ENCODE peak calls at places on chromosomes 3 and 15, in six cellular contexts. P is heart left ventricle, H is breast epithelium, V is tibial artery, I is H9, N is right atrium auricular region. Y is an unnamed sample. For H3K4me1, the result is how much of the 10 kb centered on the place peaks cover.

GRCh38 chr15:69854521-69855171 is 243.1 kb downstream of the TLE3 start:
- DNase-seq in I (no peak), N (no peak), P (no peak), H (no peak), V (no peak), Y (no peak)

GRCh38 chr15:90479656-90480055 is 50.1 kb upstream of the CRTC3 start:
- DNase-seq in I (no peak), H (peak), P (no peak), N (no peak), V (no peak), Y (no peak)

GRCh38 chr3:127805026-127805753 is 17.1 kb downstream of the MGLL start:
- DNase-seq in H (no peak), I (no peak), V (no peak), P (no peak), N (no peak), Y (no peak)

GRCh38 chr15:45648521-45649200 is 13.8 kb downstream of the SQOR start:
- DNase-seq in N (no peak), V (no peak), P (no peak), H (peak), I (no peak), Y (peak)

GRCh38 chr15:71758716-71759115 is 51.6 kb upstream of the NR2E3 start:
- DNase-seq in H (no peak), N (no peak), P (no peak), I (no peak), V (no peak), Y (no peak)

GRCh38 chr15:41832875-41833274 is 5.0 kb downstream of the JMJD7 start:
- DNase-seq in N (no peak), I (no peak), H (peak), V (no peak), P (no peak), Y (no peak)

GRCh38 chr3:129323651-129324294 is 45.1 kb downstream of the HMCES start:
- DNase-seq in N (no peak), I (no peak), H (no peak), V (no peak), P (no peak), Y (no peak)

GRCh38 chr15:81948142-81948709 is 97.6 kb downstream of the MEX3B start:
- DNase-seq in H (no peak), V (no peak), N (no peak), I (no peak), P (no peak), Y (no peak)

GRCh38 chr3:45479627-45480026 is 91.3 kb downstream of the LARS2 start:
- DNase-seq in H (no peak), I (no peak), V (no peak), N (no peak), P (no peak), Y (no peak)

DNA sequence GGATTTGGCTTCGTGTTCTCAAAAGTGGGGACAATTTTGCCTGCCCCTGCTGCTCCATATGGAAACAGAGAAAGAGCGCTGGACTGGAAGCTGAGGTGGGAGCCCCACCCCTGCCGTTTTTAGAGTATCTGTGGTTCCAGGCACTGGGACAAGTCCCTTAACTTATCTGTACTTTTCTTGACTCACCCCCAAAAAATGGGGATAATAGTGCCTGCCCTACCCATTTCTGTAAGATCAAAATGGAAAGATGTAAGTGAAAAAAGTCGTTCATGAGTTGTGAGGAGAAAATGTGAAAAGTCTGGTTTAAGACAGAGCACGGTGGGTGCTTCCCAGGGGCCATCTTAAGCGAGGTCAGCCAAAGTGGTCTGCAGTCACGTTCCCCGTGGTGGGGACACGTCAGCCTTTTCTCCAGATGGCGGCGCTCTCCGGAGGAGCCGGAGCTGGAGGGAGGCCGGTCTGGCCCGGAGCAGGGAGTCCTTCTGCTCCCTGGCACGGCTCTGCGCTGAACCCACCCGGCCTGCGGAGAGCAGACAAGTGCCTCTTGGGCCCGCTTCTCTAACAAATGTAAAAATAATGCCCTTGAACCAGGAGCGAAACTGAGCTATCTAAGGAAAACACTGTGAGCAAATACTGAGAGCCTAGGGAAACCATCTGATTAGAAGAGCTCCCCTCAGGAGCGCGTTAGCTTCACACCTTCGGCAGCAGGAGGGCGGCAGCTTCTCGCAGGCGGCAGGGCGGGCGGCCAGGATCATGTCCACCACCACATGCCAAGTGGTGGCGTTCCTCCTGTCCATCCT is at the start of gene CLDN18:
- DNase-seq in V (no peak), N (no peak), H (no peak), P (no peak), I (peak), Y (no peak)
- TF ChIP-seq CTCF in V (no peak), N (no peak), H (no peak), P (no peak), I (peak), Y (no peak)

GRCh38 chr3:133475245-133476010 is 75.6 kb downstream of the BFSP2 start:
- DNase-seq in H (no peak), I (no peak), P (no peak), V (no peak), N (no peak), Y (no peak)

GRCh38 chr3:133478624-133479023 is 78.8 kb downstream of the BFSP2 start:
- DNase-seq in I (no peak), H (no peak), V (no peak), P (no peak), N (no peak), Y (no peak)

GRCh38 chr3:133479401-133479800 is 79.5 kb downstream of the BFSP2 start:
- DNase-seq in P (no peak), N (no peak), V (no peak), H (no peak), I (no peak), Y (no peak)

GRCh38 chr3:133476971-133477375 is 77.1 kb downstream of the BFSP2 start:
- DNase-seq in I (no peak), H (no peak), P (no peak), N (no peak), V (no peak), Y (no peak)

GRCh38 chr3:133477497-133477896 is 77.6 kb downstream of the BFSP2 start:
- DNase-seq in N (no peak), P (no peak), I (no peak), V (no peak), H (no peak), Y (no peak)
- H3K4me1 ChIP-seq in N (under half), P (under half), I (under half), V (under half), H (under half), Y (under half)

DNA sequence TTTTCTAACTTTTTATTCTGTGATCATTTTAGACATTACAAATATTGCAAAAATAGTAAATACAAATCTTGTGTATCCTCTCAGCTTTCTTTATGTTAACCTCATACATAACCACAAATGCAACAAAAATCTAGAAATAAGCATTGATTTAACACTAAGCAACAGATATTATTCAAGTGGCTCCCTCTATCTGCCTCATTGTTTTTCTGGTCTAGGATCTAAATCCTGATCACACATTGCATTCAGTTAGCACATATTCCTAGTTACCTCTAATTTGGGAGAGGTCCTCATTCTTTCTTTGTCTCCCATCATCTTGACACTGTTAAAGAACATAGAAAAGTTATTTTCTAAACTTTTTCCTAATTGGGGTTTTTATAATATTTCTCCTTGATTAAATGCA is 1126.0 kb downstream of the ROBO2 start:
- DNase-seq in I (no peak), H (no peak), N (no peak), P (no peak), V (no peak), Y (no peak)
- TF ChIP-seq CTCF in I (peak), H (no peak), N (no peak), P (no peak), V (no peak), Y (no peak)

GRCh38 chr15:51846066-51846462 is 16.6 kb downstream of the TMOD3 start:
- DNase-seq in P (no peak), I (no peak), V (no peak), N (no peak), H (no peak), Y (no peak)
- H3K4me1 ChIP-seq in P (half or more), I (under half), V (half or more), N (under half), H (under half), Y (under half)

GRCh38 chr3:47162695-47163022 is 1.3 kb downstream of the SETD2 start:
- DNase-seq in I (no peak), H (no peak), V (no peak), P (no peak), N (no peak), Y (no peak)

GRCh38 chr3:47163990-47164848 is at the start of gene SETD2:
- DNase-seq in N (peak), P (peak), H (peak), I (peak), V (peak), Y (peak)

GRCh38 chr3:47161983-47162694 is 1.8 kb downstream of the SETD2 start:
- DNase-seq in V (no peak), P (no peak), N (no peak), I (no peak), H (no peak), Y (no peak)

GRCh38 chr3:47159820-47160219 is 4.1 kb downstream of the SETD2 start:
- DNase-seq in V (no peak), P (no peak), N (no peak), I (no peak), H (no peak), Y (no peak)

DNA sequence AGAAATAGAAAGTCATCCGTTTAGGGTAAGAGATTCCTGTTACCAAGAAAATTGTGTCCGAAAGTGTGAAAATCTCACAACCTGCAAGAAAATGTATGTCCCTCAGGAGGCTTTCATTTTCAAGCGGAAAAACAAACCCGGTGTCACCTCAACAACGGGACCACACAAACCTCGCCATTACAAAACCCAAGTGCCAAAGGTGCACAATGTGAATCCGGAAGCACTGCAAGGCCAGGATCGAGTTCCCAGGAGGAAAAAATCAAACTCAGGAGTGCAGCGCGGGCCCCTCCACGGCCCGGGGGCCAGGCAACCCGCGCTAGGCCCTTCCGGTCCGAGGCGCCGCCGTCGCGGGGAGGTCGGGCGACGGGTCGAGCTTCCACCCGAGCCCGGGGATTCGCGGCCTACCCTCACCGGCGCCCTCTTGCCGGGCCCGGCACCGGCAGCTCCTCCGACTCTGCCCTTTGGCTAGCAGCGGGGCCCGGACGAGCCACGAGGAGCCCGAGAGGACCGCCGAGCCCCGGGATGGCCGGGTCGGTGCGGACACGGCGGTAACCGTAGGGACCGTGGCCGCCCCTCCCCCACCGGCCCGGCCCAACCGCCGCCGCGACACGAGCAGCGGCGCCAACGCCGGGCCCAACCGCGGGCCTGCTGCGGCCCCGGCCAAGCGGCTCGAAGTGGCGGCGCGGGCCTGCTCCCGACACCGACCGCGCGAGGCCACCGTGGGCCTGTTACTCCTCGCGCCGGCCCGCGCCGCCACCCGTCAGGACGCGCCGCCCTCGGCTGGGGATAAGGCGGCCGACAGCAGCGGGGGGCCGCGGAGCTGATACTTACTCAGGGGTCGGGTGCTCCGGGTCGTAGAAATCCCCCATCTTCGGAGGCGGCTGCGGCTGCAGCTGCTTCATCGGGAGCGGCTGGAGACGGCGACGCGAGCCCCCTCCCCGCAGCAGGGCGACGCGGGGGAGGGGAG is 607 bp downstream of the SETD2 start:
- DNase-seq in H (no peak), I (peak), V (peak), N (peak), P (peak), Y (peak)
- TF ChIP-seq CTCF in H (no peak), I (no peak), V (no peak), N (no peak), P (no peak), Y (no peak)

DNA sequence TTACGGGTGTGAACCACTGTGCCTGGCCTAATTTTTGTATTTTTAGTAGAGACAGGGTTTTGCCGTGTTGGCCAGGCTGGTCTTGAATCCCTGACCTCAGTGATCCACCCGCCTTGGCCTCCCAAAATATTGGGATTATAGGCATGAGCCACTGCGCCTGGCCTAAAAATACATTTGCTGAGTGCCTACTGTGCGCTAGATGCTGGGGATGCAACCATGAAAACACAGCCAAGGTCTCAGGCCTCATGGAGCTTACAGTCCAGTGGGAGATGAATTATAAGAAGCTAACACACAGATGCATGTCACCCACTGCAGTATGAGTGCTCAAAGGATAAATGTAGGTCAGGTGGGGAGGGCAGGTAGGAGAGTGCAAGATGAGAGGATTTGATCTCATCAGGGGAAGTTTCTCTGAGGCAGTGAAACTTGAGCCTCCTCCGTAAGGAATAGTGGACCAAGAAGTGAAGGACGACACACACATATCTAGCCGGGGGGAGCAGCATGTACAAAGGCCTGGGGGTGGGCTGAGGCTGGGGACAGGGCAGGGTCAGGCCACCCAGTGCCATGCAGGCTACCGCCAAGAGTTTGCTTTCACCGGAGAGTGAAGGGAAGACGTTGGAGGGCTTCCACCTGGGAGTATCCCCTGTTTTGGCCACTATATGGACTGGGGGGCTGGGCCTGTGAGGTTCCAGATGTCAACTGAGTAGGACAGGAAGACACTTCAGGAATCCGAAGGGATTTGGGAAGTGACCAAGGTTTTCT is 24.3 kb downstream of the IRAK2 start:
- DNase-seq in I (no peak), V (no peak), H (no peak), N (no peak), P (no peak), Y (peak)
- H3K4me1 ChIP-seq in I (under half), V (half or more), H (under half), N (under half), P (half or more), Y (half or more)

DNA sequence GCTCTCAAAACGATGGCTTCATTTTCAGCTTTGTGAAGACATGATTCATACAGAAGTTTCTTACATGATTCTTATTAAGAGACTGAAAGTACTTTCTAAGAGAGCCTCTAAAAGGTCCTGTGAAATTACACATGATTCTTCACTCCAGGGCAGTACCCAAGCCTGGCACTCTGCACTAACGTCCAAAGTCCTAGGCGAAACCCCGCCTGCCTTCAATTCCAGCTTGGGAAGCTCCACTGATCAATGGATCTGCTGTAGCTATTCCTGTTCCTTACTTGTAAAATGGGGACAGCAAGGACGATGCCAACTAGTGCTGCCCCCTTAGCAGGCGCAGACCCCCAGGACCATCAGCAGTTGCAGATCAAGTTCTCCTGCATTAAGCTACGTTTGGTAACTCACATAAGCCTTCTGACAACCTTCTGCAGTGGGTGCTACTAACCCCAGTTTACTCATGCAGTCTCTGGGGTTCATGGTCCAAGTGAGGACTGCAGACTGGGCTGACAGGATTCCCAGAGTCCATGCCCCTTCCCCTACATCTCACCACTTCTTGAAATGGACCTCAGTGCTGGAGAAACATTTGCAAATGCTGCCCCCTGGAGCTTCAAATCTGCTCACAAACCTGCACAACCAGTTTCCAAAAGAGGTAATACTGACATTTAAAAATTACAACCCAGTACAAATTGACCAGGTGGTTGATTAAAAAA is 10.6 kb downstream of the CHCHD4 start:
- DNase-seq in P (no peak), V (no peak), N (no peak), I (no peak), H (no peak), Y (no peak)
- TF ChIP-seq CTCF in P (peak), V (no peak), N (no peak), I (peak), H (no peak), Y (no peak)

GRCh38 chr15:76991048-76991447 is 3.9 kb upstream of the PSTPIP1 start:
- DNase-seq in H (no peak), P (peak), N (no peak), I (no peak), V (peak), Y (no peak)
- H3K4me1 ChIP-seq in H (under half), P (under half), N (under half), I (under half), V (under half), Y (under half)

GRCh38 chr15:47027322-47027946 is 689.9 kb upstream of the SEMA6D start:
- DNase-seq in H (no peak), P (no peak), I (peak), N (no peak), V (no peak), Y (no peak)
- TF ChIP-seq CTCF in H (no peak), P (no peak), I (peak), N (no peak), V (no peak), Y (no peak)

GRCh38 chr3:159858650-159859049 is 130.0 kb upstream of the IL12A start:
- DNase-seq in N (no peak), H (no peak), V (no peak), P (no peak), I (no peak), Y (no peak)
- H3K4me1 ChIP-seq in N (under half), H (under half), V (half or more), P (half or more), I (under half), Y (half or more)

Y was measured in gastrocnemius medialis.